ENCODE peak calls at places on chromosomes 12 and 14, in seven cellular contexts. One of them, this sample, is unnamed.

GRCh38 chr12:58487280-58488141 is 432.8 kb downstream of the LRIG3 start:
- DNase-seq in IMR-90: peak; percentile 53
- DNase-seq in GM12865: peak; percentile 6
- DNase-seq in GM13977: peak; percentile 13
- DNase-seq in tibial artery: no peak
- DNase-seq in stomach: no peak
- DNase-seq in fibroblast of lung: no peak
- DNase-seq in this sample: no peak

GRCh38 chr12:2273751-2274150 is 221.0 kb downstream of the CACNA1C start:
- DNase-seq in IMR-90: no peak
- DNase-seq in GM12865: no peak
- DNase-seq in GM13977: no peak
- DNase-seq in tibial artery: no peak
- DNase-seq in stomach: no peak
- DNase-seq in fibroblast of lung: no peak
- DNase-seq in this sample: no peak

GRCh38 chr14:95066427-95066986 is 90.8 kb downstream of the DICER1 start:
- DNase-seq in IMR-90: no peak
- DNase-seq in GM12865: no peak
- DNase-seq in GM13977: no peak
- DNase-seq in tibial artery: no peak
- DNase-seq in stomach: peak; percentile 1
- DNase-seq in fibroblast of lung: no peak
- DNase-seq in this sample: no peak

GRCh38 chr12:131905640-131906091 is 11.2 kb downstream of the ULK1 start:
- DNase-seq in IMR-90: no peak
- DNase-seq in GM12865: no peak
- DNase-seq in GM13977: no peak
- DNase-seq in tibial artery: no peak
- DNase-seq in stomach: no peak
- DNase-seq in fibroblast of lung: no peak
- DNase-seq in this sample: no peak

GRCh38 chr12:10220398-10221077 is 7.9 kb downstream of the GABARAPL1 start:
- DNase-seq in IMR-90: peak; percentile 64
- DNase-seq in GM12865: no peak
- DNase-seq in GM13977: no peak
- DNase-seq in tibial artery: peak; percentile 87
- DNase-seq in stomach: peak; percentile 79
- DNase-seq in fibroblast of lung: peak; percentile 84
- DNase-seq in this sample: no peak

GRCh38 chr12:89864419-89864818 is 155.8 kb upstream of the ATP2B1 start:
- DNase-seq in IMR-90: no peak
- DNase-seq in GM12865: no peak
- DNase-seq in GM13977: no peak
- DNase-seq in tibial artery: no peak
- DNase-seq in stomach: no peak
- DNase-seq in fibroblast of lung: no peak
- DNase-seq in this sample: no peak

GRCh38 chr14:51081712-51082111 is 13.2 kb downstream of the TRIM9 start:
- DNase-seq in IMR-90: no peak
- DNase-seq in GM12865: no peak
- DNase-seq in GM13977: no peak
- DNase-seq in tibial artery: no peak
- DNase-seq in stomach: no peak
- DNase-seq in fibroblast of lung: no peak
- DNase-seq in this sample: no peak

GRCh38 chr12:105464426-105464825 is 133.9 kb downstream of the C12orf75 start:
- DNase-seq in IMR-90: no peak
- DNase-seq in GM12865: no peak
- DNase-seq in GM13977: no peak
- DNase-seq in tibial artery: no peak
- DNase-seq in stomach: no peak
- DNase-seq in fibroblast of lung: no peak
- DNase-seq in this sample: no peak

GRCh38 chr12:12714276-12715001 is 2.7 kb upstream of the CDKN1B start:
- DNase-seq in IMR-90: peak; percentile 45
- DNase-seq in GM12865: peak; percentile 85
- DNase-seq in GM13977: peak; percentile 38
- DNase-seq in tibial artery: no peak
- DNase-seq in stomach: peak; percentile 54
- DNase-seq in fibroblast of lung: peak; percentile 39
- DNase-seq in this sample: no peak

GRCh38 chr12:119808441-119808840 is 68.7 kb downstream of the CIT start:
- DNase-seq in IMR-90: peak; percentile 32
- DNase-seq in GM12865: no peak
- DNase-seq in GM13977: no peak
- DNase-seq in tibial artery: no peak
- DNase-seq in stomach: no peak
- DNase-seq in fibroblast of lung: no peak
- DNase-seq in this sample: peak; percentile 46

GRCh38 chr12:5437122-5437521 is 5.2 kb downstream of the NTF3 start:
- DNase-seq in IMR-90: no peak
- DNase-seq in GM12865: no peak
- DNase-seq in GM13977: no peak
- DNase-seq in tibial artery: no peak
- DNase-seq in stomach: no peak
- DNase-seq in fibroblast of lung: no peak
- DNase-seq in this sample: no peak

GRCh38 chr14:23514009-23514962 is 37.3 kb downstream of the ZFHX2 start:
- DNase-seq in IMR-90: no peak
- DNase-seq in GM12865: no peak
- DNase-seq in GM13977: no peak
- DNase-seq in tibial artery: no peak
- DNase-seq in stomach: no peak
- DNase-seq in fibroblast of lung: no peak
- DNase-seq in this sample: no peak

GRCh38 chr12:53185582-53186153 is 4.9 kb upstream of the CSAD start:
- DNase-seq in IMR-90: no peak
- DNase-seq in GM12865: no peak
- DNase-seq in GM13977: no peak
- DNase-seq in tibial artery: no peak
- DNase-seq in stomach: no peak
- DNase-seq in fibroblast of lung: no peak
- DNase-seq in this sample: no peak
- TF ChIP-seq CTCF in IMR-90: no peak
- TF ChIP-seq CTCF in GM12865: no peak
- TF ChIP-seq CTCF in GM13977: peak; percentile 22
- TF ChIP-seq CTCF in tibial artery: no peak
- TF ChIP-seq CTCF in stomach: no peak
- TF ChIP-seq CTCF in fibroblast of lung: no peak
- TF ChIP-seq CTCF in this sample: no peak

DNA sequence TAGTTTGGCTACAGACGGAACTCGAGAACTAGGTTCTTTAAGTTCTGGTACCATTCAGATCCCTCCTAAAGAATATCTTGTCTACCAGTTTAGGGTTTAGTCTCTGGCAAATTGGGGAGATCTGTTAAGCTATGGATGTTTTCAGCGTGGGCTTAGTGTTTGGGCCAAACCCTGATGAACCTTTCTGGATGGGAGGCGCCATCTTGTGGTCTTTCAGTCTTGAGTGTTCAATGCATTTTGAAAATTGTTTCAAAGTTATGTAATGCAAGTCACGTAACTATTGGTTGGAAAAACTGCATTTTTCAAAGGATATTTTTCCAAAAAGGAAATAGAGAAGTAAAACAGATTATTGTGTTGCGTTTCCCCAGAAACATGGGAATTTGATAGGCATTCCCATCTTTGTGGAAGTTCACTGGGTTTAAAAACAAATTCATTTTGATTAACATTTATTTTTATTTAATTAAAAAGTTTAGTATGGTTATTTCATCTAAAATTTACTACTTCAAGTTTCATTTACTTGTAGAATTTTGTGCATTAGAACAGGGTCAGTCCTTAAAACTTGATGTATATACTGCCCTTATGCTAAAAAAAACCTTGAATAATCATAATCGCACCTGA is 169.0 kb downstream of the PRIMA1 start:
- DNase-seq in IMR-90: peak; percentile 50
- DNase-seq in GM12865: peak; percentile 65
- DNase-seq in GM13977: peak; percentile 52
- DNase-seq in tibial artery: no peak
- DNase-seq in stomach: peak; percentile 31
- DNase-seq in fibroblast of lung: peak; percentile 58
- DNase-seq in this sample: peak; percentile 40
- TF ChIP-seq CTCF in IMR-90: peak; percentile 58
- TF ChIP-seq CTCF in GM12865: peak; percentile 66
- TF ChIP-seq CTCF in GM13977: peak; percentile 70
- TF ChIP-seq CTCF in tibial artery: no peak
- TF ChIP-seq CTCF in stomach: peak; percentile 41
- TF ChIP-seq CTCF in fibroblast of lung: peak; percentile 63
- TF ChIP-seq CTCF in this sample: peak; percentile 66

GRCh38 chr14:24817638-24818053 is 183.7 kb upstream of the GZMB start:
- DNase-seq in IMR-90: peak; percentile 52
- DNase-seq in GM12865: no peak
- DNase-seq in GM13977: no peak
- DNase-seq in tibial artery: no peak
- DNase-seq in stomach: no peak
- DNase-seq in fibroblast of lung: peak; percentile 69
- DNase-seq in this sample: no peak
- TF ChIP-seq CTCF in IMR-90: peak; percentile 62
- TF ChIP-seq CTCF in GM12865: no peak
- TF ChIP-seq CTCF in GM13977: no peak
- TF ChIP-seq CTCF in tibial artery: no peak
- TF ChIP-seq CTCF in stomach: no peak
- TF ChIP-seq CTCF in fibroblast of lung: peak; percentile 75
- TF ChIP-seq CTCF in this sample: no peak

DNA sequence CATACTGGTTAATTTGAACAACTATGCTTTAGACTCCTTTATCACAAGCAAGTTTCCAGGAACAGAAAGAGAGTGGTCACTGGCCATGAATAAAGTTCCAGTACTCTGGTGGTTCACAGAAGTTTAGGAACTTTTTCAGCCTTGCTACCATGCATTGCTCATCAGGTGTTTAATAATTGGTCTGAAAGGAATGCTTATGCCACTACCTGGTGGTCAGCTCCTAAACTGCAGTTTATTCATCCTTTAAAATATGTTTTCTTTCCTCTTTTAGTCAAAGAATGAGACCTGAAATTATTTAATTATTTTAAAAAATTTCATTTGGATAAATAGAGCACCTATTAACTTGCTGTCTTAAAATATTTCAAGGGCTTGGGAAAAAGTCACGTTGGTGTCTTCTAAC is 260.1 kb upstream of the OR4E1 start:
- DNase-seq in IMR-90: no peak
- DNase-seq in GM12865: no peak
- DNase-seq in GM13977: no peak
- DNase-seq in tibial artery: no peak
- DNase-seq in stomach: no peak
- DNase-seq in fibroblast of lung: no peak
- DNase-seq in this sample: peak; percentile 7
- TF ChIP-seq CTCF in IMR-90: no peak
- TF ChIP-seq CTCF in GM12865: no peak
- TF ChIP-seq CTCF in GM13977: no peak
- TF ChIP-seq CTCF in tibial artery: no peak
- TF ChIP-seq CTCF in stomach: peak; percentile 36
- TF ChIP-seq CTCF in fibroblast of lung: no peak
- TF ChIP-seq CTCF in this sample: no peak